ENCODE peak calls at places on chromosomes 1 and 21, in seven cellular contexts. Q is HL-60, Z is GM12865, G is transverse colon, U is thyroid gland, C is cardiac fibroblast, N is endothelial cell. E is an unnamed sample.
A peak's percentile ranks its signal among the peaks of the same experiment; 100 is the strongest.

GRCh38 chr1:51636765-51637522 is 20.1 kb downstream of the OSBPL9 start:
- DNase-seq in Z (no peak), C (peak; percentile 91), U (no peak), G (peak; percentile 33), N (no peak), Q (no peak), E (peak; percentile 89)

GRCh38 chr21:36511484-36512227 is 31.7 kb upstream of the CLDN14 start:
- DNase-seq in C (peak; percentile 48), Z (no peak), G (no peak), Q (no peak), N (no peak), U (no peak), E (no peak)

GRCh38 chr1:191578281-191578680 is 580.0 kb upstream of the RGS18 start:
- DNase-seq in Q (no peak), G (no peak), C (no peak), U (no peak), N (no peak), Z (no peak), E (no peak)

GRCh38 chr1:38571726-38572125 is 287.8 kb downstream of the RRAGC start:
- DNase-seq in Z (no peak), U (no peak), N (no peak), G (no peak), C (no peak), Q (no peak), E (peak; percentile 10)

GRCh38 chr1:222181191-222181590 is 366.7 kb downstream of the HHIPL2 start:
- DNase-seq in G (no peak), N (no peak), Z (no peak), U (no peak), C (no peak), Q (no peak), E (no peak)

GRCh38 chr1:47533176-47534039 is 95.6 kb downstream of the FOXD2 start:
- DNase-seq in C (peak; percentile 50), G (peak; percentile 34), Q (no peak), Z (no peak), N (peak; percentile 48), U (peak; percentile 33), E (no peak)

GRCh38 chr21:31416465-31416864 is 72.4 kb upstream of the TIAM1 start:
- DNase-seq in Q (no peak), N (no peak), C (peak; percentile 47), Z (no peak), U (no peak), G (no peak), E (peak; percentile 76)

GRCh38 chr1:42973304-42973703 is 14.6 kb upstream of the SLC2A1 start:
- DNase-seq in N (no peak), C (peak; percentile 48), G (peak; percentile 60), U (no peak), Z (no peak), Q (no peak), E (no peak)

DNA sequence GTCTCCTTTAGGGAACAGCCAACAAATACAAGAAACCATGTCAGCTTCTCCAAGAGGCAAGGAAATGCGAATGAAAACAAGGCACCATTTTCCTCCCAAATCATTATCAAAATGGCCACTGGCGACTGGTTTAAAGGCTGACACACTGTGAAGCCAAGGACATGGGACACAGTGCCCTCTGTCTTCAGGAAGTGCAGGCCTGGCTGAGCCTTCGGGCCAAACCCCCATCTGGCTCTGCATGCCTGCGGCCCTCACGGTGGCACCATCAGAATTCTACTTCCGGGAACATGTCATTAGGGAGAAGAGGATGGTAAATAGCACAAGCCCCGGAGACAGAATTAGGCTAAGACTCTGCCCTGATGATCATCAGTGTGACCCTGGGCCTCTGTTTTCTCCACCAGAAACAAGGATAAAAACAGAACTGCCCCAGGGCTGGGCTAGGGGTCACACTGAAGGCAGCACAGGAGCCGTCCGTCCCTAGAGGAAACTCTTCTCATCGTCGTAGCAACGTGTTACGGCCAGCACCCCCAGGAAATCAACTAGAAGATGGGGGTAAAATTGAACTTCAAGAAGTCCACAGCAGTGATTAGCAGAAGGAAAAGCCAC is 103.5 kb downstream of the NPHP4 start:
- DNase-seq in G (no peak), U (no peak), N (no peak), Q (no peak), Z (no peak), C (no peak), E (no peak)
- TF ChIP-seq CTCF in G (no peak), U (no peak), N (no peak), Q (no peak), Z (no peak), C (no peak), E (no peak)

GRCh38 chr21:16082038-16082816 is 352.4 kb downstream of the USP25 start:
- DNase-seq in Q (no peak), U (no peak), C (peak; percentile 57), G (no peak), N (no peak), Z (peak; percentile 3), E (peak; percentile 17)
- TF ChIP-seq CTCF in Q (no peak), U (peak; percentile 36), C (no peak), G (peak; percentile 41), N (peak; percentile 64), Z (peak; percentile 18), E (peak; percentile 29)

GRCh38 chr1:94705755-94706154 is 114.4 kb upstream of the SLC44A3 start:
- DNase-seq in G (no peak), N (no peak), Z (no peak), C (no peak), U (peak; percentile 49), Q (no peak), E (no peak)

GRCh38 chr1:94709891-94710581 is 110.1 kb upstream of the SLC44A3 start:
- DNase-seq in Q (no peak), C (peak; percentile 56), Z (no peak), G (no peak), N (no peak), U (no peak), E (no peak)

GRCh38 chr1:94707321-94708298 is 112.5 kb upstream of the SLC44A3 start:
- DNase-seq in Z (no peak), C (peak; percentile 35), N (no peak), G (no peak), Q (no peak), U (no peak), E (no peak)

GRCh38 chr1:94708811-94709210 is 111.3 kb upstream of the SLC44A3 start:
- DNase-seq in Q (no peak), U (no peak), N (no peak), C (no peak), G (no peak), Z (no peak), E (no peak)

GRCh38 chr1:94708299-94708685 is 111.9 kb upstream of the SLC44A3 start:
- DNase-seq in Q (no peak), G (no peak), U (no peak), C (no peak), Z (no peak), N (no peak), E (no peak)
- TF ChIP-seq CTCF in Q (no peak), G (no peak), U (no peak), C (no peak), Z (no peak), N (no peak), E (no peak)

GRCh38 chr1:216310776-216311175 is 112.5 kb downstream of the USH2A start:
- DNase-seq in Z (peak; percentile 33), Q (no peak), G (peak; percentile 12), C (peak; percentile 78), N (peak; percentile 58), U (no peak), E (peak; percentile 75)
- TF ChIP-seq CTCF in Z (peak; percentile 56), Q (no peak), G (peak; percentile 34), C (peak; percentile 59), N (peak; percentile 64), U (no peak), E (peak; percentile 95)

GRCh38 chr1:86846166-86846647 is 67.7 kb downstream of the SELENOF start:
- DNase-seq in N (no peak), Q (no peak), C (peak; percentile 90), G (no peak), Z (no peak), U (no peak), E (peak; percentile 92)

GRCh38 chr1:86849756-86850155 is 64.2 kb downstream of the SELENOF start:
- DNase-seq in N (no peak), C (no peak), G (no peak), U (no peak), Q (no peak), Z (no peak), E (no peak)

GRCh38 chr1:86848654-86849053 is 65.3 kb downstream of the SELENOF start:
- DNase-seq in G (no peak), U (no peak), C (no peak), N (no peak), Q (no peak), Z (no peak), E (no peak)

GRCh38 chr1:86841120-86841519 is 72.8 kb downstream of the SELENOF start:
- DNase-seq in C (peak; percentile 32), G (no peak), N (no peak), Z (no peak), U (no peak), Q (no peak), E (no peak)

GRCh38 chr1:86845514-86845913 is 68.4 kb downstream of the SELENOF start:
- DNase-seq in U (no peak), Q (no peak), N (no peak), G (no peak), C (no peak), Z (no peak), E (no peak)
- TF ChIP-seq CTCF in U (no peak), Q (no peak), N (no peak), G (no peak), C (no peak), Z (no peak), E (no peak)